ENCODE peak calls at places on chromosomes 1 and 21, in six cellular contexts. C is T-helper 2 cell; U is NCI-H460; K is fibroblast of lung; E is activated T-cell treated with anti-CD3 and anti-CD28 coated beads, Interleukin-2, amount 50 U/mL, for 72 hours; Z is upper lobe of right lung. A is an unnamed sample.

GRCh38 chr1:6554907-6555778 is at the start of gene TAS1R1:
- DNase-seq in C (no peak), U (no peak), K (no peak), E (no peak), Z (peak), A (no peak)

GRCh38 chr21:35366348-35367085 is 317.4 kb upstream of the RUNX1 start:
- DNase-seq in C (no peak), U (no peak), K (peak), E (no peak), Z (no peak), A (no peak)

GRCh38 chr1:187948170-187948794 is 1119.5 kb downstream of the PLA2G4A start:
- DNase-seq in C (no peak), U (no peak), K (no peak), E (no peak), Z (no peak), A (no peak)

GRCh38 chr1:117671781-117672501 is 66.1 kb downstream of the TENT5C start:
- DNase-seq in C (no peak), U (no peak), K (no peak), E (no peak), Z (peak), A (no peak)

GRCh38 chr21:15064576-15065380 is at the start of gene NRIP1:
- DNase-seq in C (peak), U (peak), K (peak), E (peak), Z (peak), A (peak)

GRCh38 chr1:201085902-201086735 is 26.1 kb downstream of the CACNA1S start:
- DNase-seq in C (no peak), U (peak), K (peak), E (peak), Z (peak), A (peak)

GRCh38 chr1:212158912-212159796 is 123.6 kb downstream of the DTL start:
- DNase-seq in C (no peak), U (no peak), K (no peak), E (peak), Z (no peak), A (peak)

GRCh38 chr1:173409613-173410012 is 67.5 kb upstream of the PRDX6 start:
- DNase-seq in C (no peak), U (no peak), K (peak), E (no peak), Z (peak), A (no peak)

GRCh38 chr1:211331011-211331709 is 4.5 kb downstream of the TRAF5 start:
- DNase-seq in C (no peak), U (no peak), K (no peak), E (no peak), Z (no peak), A (no peak)

GRCh38 chr1:77888429-77889239 is at the start of gene NEXN:
- DNase-seq in C (no peak), U (peak), K (peak), E (peak), Z (peak), A (peak)

GRCh38 chr1:55650449-55650848 is 435.3 kb upstream of the USP24 start:
- DNase-seq in C (no peak), U (no peak), K (peak), E (no peak), Z (no peak), A (no peak)

GRCh38 chr1:941588-942383 is 17.3 kb downstream of the NOC2L start:
- DNase-seq in C (no peak), U (peak), K (peak), E (peak), Z (peak), A (peak)